ENCODE peak calls at places on chromosome 16, in eight cellular contexts. D, A, P, L, F, E, K and Q are unnamed samples.

GRCh38 chr16:1364510-1364909 is 12.8 kb downstream of the GNPTG start:
- DNase-seq in D (no peak), A (no peak), P (no peak), L (no peak), F (no peak), E (no peak), K (no peak), Q (no peak)

GRCh38 chr16:29961127-29961478 is 776 bp upstream of the TMEM219 start:
- DNase-seq in D (no peak), A (no peak), P (no peak), L (no peak), F (no peak), E (no peak), K (no peak), Q (no peak)

GRCh38 chr16:27698266-27698665 is 148.3 kb downstream of the KATNIP start:
- DNase-seq in D (no peak), A (peak; percentile 91), P (no peak), L (no peak), F (no peak), E (no peak), K (no peak), Q (no peak)

GRCh38 chr16:17379121-17379571 is 91.6 kb downstream of the XYLT1 start:
- DNase-seq in D (no peak), A (no peak), P (no peak), L (no peak), F (no peak), E (peak; percentile 82), K (no peak), Q (no peak)

GRCh38 chr16:63496282-63496681 is 1460.0 kb upstream of the CDH8 start:
- DNase-seq in D (no peak), A (no peak), P (no peak), L (no peak), F (no peak), E (no peak), K (no peak), Q (no peak)

GRCh38 chr16:85006639-85007038 is 4.7 kb downstream of the ZDHHC7 start:
- DNase-seq in D (no peak), A (no peak), P (no peak), L (no peak), F (no peak), E (peak; percentile 65), K (no peak), Q (no peak)

GRCh38 chr16:30535106-30535776 is 583 bp upstream of the ZNF747 start:
- DNase-seq in D (no peak), A (peak; percentile 56), P (no peak), L (no peak), F (peak; percentile 41), E (no peak), K (no peak), Q (no peak)

GRCh38 chr16:72332926-72333325 is 161.0 kb upstream of the PMFBP1 start:
- DNase-seq in D (no peak), A (no peak), P (no peak), L (no peak), F (no peak), E (no peak), K (no peak), Q (no peak)

GRCh38 chr16:81708459-81709368 is 70.4 kb upstream of the PLCG2 start:
- DNase-seq in D (no peak), A (no peak), P (no peak), L (no peak), F (peak; percentile 25), E (no peak), K (no peak), Q (no peak)

GRCh38 chr16:50765246-50765645 is 23.4 kb downstream of the CYLD start:
- DNase-seq in D (no peak), A (no peak), P (no peak), L (no peak), F (no peak), E (no peak), K (no peak), Q (no peak)

GRCh38 chr16:77221482-77221881 is 22.3 kb downstream of the SYCE1L start:
- DNase-seq in D (no peak), A (no peak), P (no peak), L (no peak), F (no peak), E (peak; percentile 36), K (no peak), Q (no peak)

GRCh38 chr16:17566075-17566474 is 95.3 kb upstream of the XYLT1 start:
- DNase-seq in D (no peak), A (no peak), P (no peak), L (no peak), F (no peak), E (no peak), K (no peak), Q (no peak)

GRCh38 chr16:81140930-81141780 is 45.0 kb upstream of the GCSH start:
- DNase-seq in D (no peak), A (peak; percentile 81), P (no peak), L (no peak), F (no peak), E (no peak), K (no peak), Q (no peak)

GRCh38 chr16:67454852-67455251 is 23.9 kb downstream of the HSD11B2 start:
- DNase-seq in D (no peak), A (no peak), P (no peak), L (no peak), F (no peak), E (no peak), K (no peak), Q (no peak)

GRCh38 chr16:22250522-22250921 is 44.4 kb downstream of the EEF2K start:
- DNase-seq in D (no peak), A (no peak), P (no peak), L (no peak), F (no peak), E (peak; percentile 55), K (no peak), Q (no peak)

GRCh38 chr16:51150159-51150893 is 744 bp downstream of the SALL1 start:
- DNase-seq in D (no peak), A (no peak), P (no peak), L (no peak), F (no peak), E (peak; percentile 61), K (no peak), Q (no peak)

GRCh38 chr16:3182608-3183444 is 5.2 kb upstream of the OR1F1 start:
- DNase-seq in D (no peak), A (peak; percentile 84), P (no peak), L (no peak), F (no peak), E (peak; percentile 76), K (peak; percentile 25), Q (no peak)

GRCh38 chr16:77807-78443 is at the start of gene MPG:
- DNase-seq in D (peak; percentile 80), A (peak; percentile 79), P (peak; percentile 70), L (peak; percentile 79), F (peak; percentile 83), E (peak; percentile 99), K (peak; percentile 77), Q (peak; percentile 98)

GRCh38 chr16:50303605-50304466 is 37.5 kb downstream of the ADCY7 start:
- DNase-seq in D (no peak), A (peak; percentile 24), P (no peak), L (no peak), F (no peak), E (no peak), K (no peak), Q (no peak)

GRCh38 chr16:86880316-86881117 is 302.2 kb downstream of the FOXL1 start:
- DNase-seq in D (no peak), A (no peak), P (no peak), L (no peak), F (no peak), E (no peak), K (no peak), Q (no peak)

GRCh38 chr16:49620158-49620867 is 235.6 kb downstream of the ZNF423 start:
- DNase-seq in D (peak; percentile 55), A (peak; percentile 24), P (no peak), L (no peak), F (peak; percentile 14), E (peak; percentile 81), K (no peak), Q (no peak)

GRCh38 chr16:65909310-65910050 is 457.0 kb upstream of the CDH5 start:
- DNase-seq in D (no peak), A (no peak), P (no peak), L (peak; percentile 75), F (no peak), E (no peak), K (no peak), Q (no peak)

GRCh38 chr16:31869511-31870201 is 4.0 kb upstream of the ZNF267 start:
- DNase-seq in D (peak; percentile 70), A (peak; percentile 31), P (peak; percentile 88), L (peak; percentile 80), F (peak; percentile 26), E (peak; percentile 51), K (peak; percentile 66), Q (no peak)

GRCh38 chr16:86984975-86985655 is 332.1 kb downstream of the C16orf95 start:
- DNase-seq in D (no peak), A (peak; percentile 45), P (no peak), L (no peak), F (no peak), E (no peak), K (no peak), Q (no peak)

GRCh38 chr16:9817586-9817985 is 364.6 kb downstream of the GRIN2A start:
- DNase-seq in D (no peak), A (no peak), P (no peak), L (no peak), F (no peak), E (no peak), K (no peak), Q (no peak)

GRCh38 chr16:9761870-9762269 is 420.4 kb downstream of the GRIN2A start:
- DNase-seq in D (no peak), A (no peak), P (no peak), L (no peak), F (peak; percentile 26), E (no peak), K (no peak), Q (no peak)

GRCh38 chr16:89575247-89576172 is at the start of gene CPNE7:
- DNase-seq in D (no peak), A (no peak), P (no peak), L (no peak), F (no peak), E (peak; percentile 74), K (no peak), Q (peak; percentile 53)

GRCh38 chr16:81696959-81697293 is 82.2 kb upstream of the PLCG2 start:
- DNase-seq in D (no peak), A (no peak), P (no peak), L (no peak), F (no peak), E (no peak), K (no peak), Q (no peak)

GRCh38 chr16:89256651-89257254 is 39.2 kb downstream of the ZNF778 start:
- DNase-seq in D (no peak), A (peak; percentile 76), P (peak; percentile 69), L (no peak), F (peak; percentile 20), E (peak; percentile 80), K (peak; percentile 77), Q (no peak)

GRCh38 chr16:87895641-87896141 is 26.4 kb upstream of the SLC7A5 start:
- DNase-seq in D (no peak), A (no peak), P (no peak), L (no peak), F (peak; percentile 27), E (peak; percentile 19), K (peak; percentile 49), Q (peak; percentile 23)

GRCh38 chr16:80932725-80933124 is 74.0 kb downstream of the CMC2 start:
- DNase-seq in D (peak; percentile 8), A (no peak), P (no peak), L (no peak), F (no peak), E (peak; percentile 73), K (no peak), Q (no peak)

GRCh38 chr16:54115558-54115957 is 171.0 kb downstream of the IRX3 start:
- DNase-seq in D (no peak), A (no peak), P (no peak), L (no peak), F (no peak), E (no peak), K (no peak), Q (no peak)

GRCh38 chr16:87334611-87335305 is 17.6 kb upstream of the C16orf95 start:
- DNase-seq in D (no peak), A (no peak), P (no peak), L (no peak), F (no peak), E (no peak), K (no peak), Q (no peak)